ENCODE peak calls at places on chromosomes 3 and 15, in nine cellular contexts. P is adrenal gland; X is SJSA1; E is colonic mucosa; F is HCT116; R is CD8-positive, alpha-beta T cell; G is lower lobe of right lung; V is neuronal stem cell; Q is tibial artery. B is an unnamed sample.

GRCh38 chr3:64717872-64718613 is 30.2 kb upstream of the ADAMTS9 start:
- DNase-seq in P (no peak), X (no peak), E (no peak), F (no peak), R (no peak), G (no peak), V (no peak), Q (no peak), B (no peak)

GRCh38 chr15:40103864-40104271 is 4.8 kb downstream of the BMF start:
- DNase-seq in P (no peak), X (no peak), E (no peak), F (no peak), R (no peak), G (no peak), V (no peak), Q (no peak), B (no peak)

GRCh38 chr15:59300618-59301139 is 72.0 kb downstream of the MYO1E start:
- DNase-seq in P (no peak), X (no peak), E (no peak), F (no peak), R (no peak), G (no peak), V (no peak), Q (peak), B (no peak)

GRCh38 chr3:126133606-126134005 is 46.8 kb downstream of the ALDH1L1 start:
- DNase-seq in P (peak), X (no peak), E (peak), F (no peak), R (no peak), G (peak), V (no peak), Q (peak), B (peak)

GRCh38 chr3:112321867-112322652 is 10.9 kb upstream of the CD200 start:
- DNase-seq in P (no peak), X (no peak), E (peak), F (no peak), R (no peak), G (no peak), V (no peak), Q (no peak), B (no peak)

GRCh38 chr3:10771486-10772225 is 44.4 kb upstream of the SLC6A11 start:
- DNase-seq in P (no peak), X (no peak), E (no peak), F (no peak), R (no peak), G (no peak), V (no peak), Q (no peak), B (no peak)

GRCh38 chr3:58874795-58875194 is 175.0 kb downstream of the CFAP20DC start:
- DNase-seq in P (no peak), X (peak), E (no peak), F (peak), R (no peak), G (no peak), V (no peak), Q (no peak), B (no peak)

GRCh38 chr15:33148129-33148850 is 46.2 kb downstream of the FMN1 start:
- DNase-seq in P (no peak), X (no peak), E (no peak), F (no peak), R (no peak), G (no peak), V (no peak), Q (no peak), B (no peak)

GRCh38 chr3:194009019-194009418 is 126.9 kb upstream of the HES1 start:
- DNase-seq in P (no peak), X (no peak), E (no peak), F (no peak), R (no peak), G (no peak), V (no peak), Q (no peak), B (no peak)

DNA sequence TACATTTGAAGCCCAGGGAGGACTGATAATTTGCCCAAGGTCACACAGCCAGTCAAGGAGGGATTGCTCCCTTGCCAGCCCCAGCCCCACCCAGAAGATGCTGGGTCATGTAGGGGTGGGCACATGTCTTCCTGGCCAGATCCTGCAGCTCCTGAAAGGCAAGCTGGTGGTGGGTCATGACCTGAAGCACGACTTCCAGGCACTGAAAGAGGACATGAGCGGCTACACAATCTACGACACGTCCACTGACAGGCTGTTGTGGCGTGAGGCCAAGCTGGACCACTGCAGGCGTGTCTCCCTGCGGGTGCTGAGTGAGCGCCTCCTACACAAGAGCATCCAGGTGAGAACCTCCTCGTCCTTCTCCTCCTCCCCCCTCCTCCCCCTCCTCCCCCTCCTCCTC is 13.2 kb downstream of the ISG20 start:
- DNase-seq in P (no peak), X (no peak), E (peak), F (no peak), R (no peak), G (no peak), V (no peak), Q (peak), B (peak)
- H3K27ac ChIP-seq in P (no peak), X (no peak), E (no peak), F (no peak), R (no peak), G (no peak), V (no peak), Q (no peak), B (no peak)

GRCh38 chr3:120332646-120333045 is 16.5 kb downstream of the LRRC58 start:
- DNase-seq in P (no peak), X (no peak), E (no peak), F (no peak), R (no peak), G (no peak), V (no peak), Q (no peak), B (no peak)

GRCh38 chr3:120326784-120327183 is 22.4 kb downstream of the LRRC58 start:
- DNase-seq in P (no peak), X (no peak), E (no peak), F (no peak), R (no peak), G (no peak), V (no peak), Q (no peak), B (no peak)

DNA sequence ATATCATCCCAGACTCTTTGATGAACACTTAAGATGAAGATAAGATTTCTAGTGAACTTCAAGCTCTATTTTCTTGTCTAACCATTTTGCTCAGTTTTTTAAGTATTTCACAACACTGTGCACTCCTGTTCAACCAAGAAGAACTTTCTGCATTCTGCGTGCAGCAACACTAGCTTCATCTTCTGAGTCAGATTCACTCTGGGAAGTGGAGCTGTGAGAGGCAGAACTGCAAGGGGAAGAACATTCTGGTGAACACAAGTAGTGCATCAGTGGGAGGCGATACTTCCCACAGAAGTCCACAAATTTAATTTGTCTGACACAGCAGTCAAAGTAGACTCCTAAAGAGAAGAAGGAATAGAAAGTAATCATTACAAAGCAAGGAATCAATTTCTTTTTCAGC is 18.1 kb downstream of the LRRC58 start:
- DNase-seq in P (no peak), X (no peak), E (no peak), F (no peak), R (no peak), G (no peak), V (no peak), Q (no peak), B (no peak)
- H3K4me3 ChIP-seq in P (no peak), X (no peak), E (no peak), F (no peak), R (no peak), G (no peak), V (no peak), Q (no peak), B (no peak)

GRCh38 chr15:37788330-37788729 is 146.1 kb upstream of the TMCO5A start:
- DNase-seq in P (no peak), X (no peak), E (no peak), F (no peak), R (no peak), G (no peak), V (no peak), Q (no peak), B (no peak)

GRCh38 chr15:37791693-37792092 is 142.7 kb upstream of the TMCO5A start:
- DNase-seq in P (no peak), X (no peak), E (no peak), F (no peak), R (no peak), G (no peak), V (no peak), Q (no peak), B (no peak)

GRCh38 chr15:37788767-37789391 is 145.6 kb upstream of the TMCO5A start:
- DNase-seq in P (no peak), X (no peak), E (no peak), F (no peak), R (no peak), G (no peak), V (no peak), Q (no peak), B (no peak)

GRCh38 chr15:37789881-37790280 is 144.6 kb upstream of the TMCO5A start:
- DNase-seq in P (no peak), X (peak), E (no peak), F (no peak), R (no peak), G (no peak), V (no peak), Q (no peak), B (no peak)

DNA sequence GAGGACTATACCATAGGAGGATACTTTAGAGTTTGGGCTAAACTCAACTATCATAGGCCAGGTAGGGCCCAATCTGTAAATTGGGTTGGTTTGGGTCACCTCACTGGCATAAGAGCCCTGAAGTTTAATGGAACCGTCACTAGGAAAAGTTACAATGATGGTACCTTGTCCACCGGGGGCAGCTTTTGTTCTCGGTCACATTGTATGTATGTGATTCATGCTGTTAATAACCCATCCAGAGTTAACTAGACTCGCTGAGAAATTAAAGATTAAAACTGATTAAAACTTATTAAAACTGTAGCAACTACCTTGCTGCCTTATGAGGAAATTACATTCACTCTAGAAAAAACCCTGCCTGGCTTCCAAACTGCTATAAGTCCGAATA is 145.1 kb upstream of the TMCO5A start:
- DNase-seq in P (no peak), X (no peak), E (no peak), F (no peak), R (no peak), G (no peak), V (no peak), Q (no peak), B (no peak)
- H3K27ac ChIP-seq in P (no peak), X (no peak), E (no peak), F (peak), R (no peak), G (no peak), V (no peak), Q (no peak), B (no peak)

GRCh38 chr3:128074851-128075515 is 22.7 kb downstream of the SEC61A1 start:
- DNase-seq in P (peak), X (no peak), E (no peak), F (no peak), R (no peak), G (no peak), V (no peak), Q (no peak), B (peak)

GRCh38 chr3:128073807-128074206 is 21.6 kb downstream of the SEC61A1 start:
- DNase-seq in P (no peak), X (no peak), E (no peak), F (no peak), R (no peak), G (no peak), V (no peak), Q (no peak), B (no peak)

GRCh38 chr3:128076465-128076782 is 24.2 kb downstream of the SEC61A1 start:
- DNase-seq in P (no peak), X (no peak), E (no peak), F (no peak), R (no peak), G (peak), V (no peak), Q (no peak), B (no peak)

GRCh38 chr3:128076783-128077624 is 24.8 kb downstream of the SEC61A1 start:
- DNase-seq in P (no peak), X (no peak), E (no peak), F (no peak), R (no peak), G (peak), V (no peak), Q (no peak), B (peak)

DNA sequence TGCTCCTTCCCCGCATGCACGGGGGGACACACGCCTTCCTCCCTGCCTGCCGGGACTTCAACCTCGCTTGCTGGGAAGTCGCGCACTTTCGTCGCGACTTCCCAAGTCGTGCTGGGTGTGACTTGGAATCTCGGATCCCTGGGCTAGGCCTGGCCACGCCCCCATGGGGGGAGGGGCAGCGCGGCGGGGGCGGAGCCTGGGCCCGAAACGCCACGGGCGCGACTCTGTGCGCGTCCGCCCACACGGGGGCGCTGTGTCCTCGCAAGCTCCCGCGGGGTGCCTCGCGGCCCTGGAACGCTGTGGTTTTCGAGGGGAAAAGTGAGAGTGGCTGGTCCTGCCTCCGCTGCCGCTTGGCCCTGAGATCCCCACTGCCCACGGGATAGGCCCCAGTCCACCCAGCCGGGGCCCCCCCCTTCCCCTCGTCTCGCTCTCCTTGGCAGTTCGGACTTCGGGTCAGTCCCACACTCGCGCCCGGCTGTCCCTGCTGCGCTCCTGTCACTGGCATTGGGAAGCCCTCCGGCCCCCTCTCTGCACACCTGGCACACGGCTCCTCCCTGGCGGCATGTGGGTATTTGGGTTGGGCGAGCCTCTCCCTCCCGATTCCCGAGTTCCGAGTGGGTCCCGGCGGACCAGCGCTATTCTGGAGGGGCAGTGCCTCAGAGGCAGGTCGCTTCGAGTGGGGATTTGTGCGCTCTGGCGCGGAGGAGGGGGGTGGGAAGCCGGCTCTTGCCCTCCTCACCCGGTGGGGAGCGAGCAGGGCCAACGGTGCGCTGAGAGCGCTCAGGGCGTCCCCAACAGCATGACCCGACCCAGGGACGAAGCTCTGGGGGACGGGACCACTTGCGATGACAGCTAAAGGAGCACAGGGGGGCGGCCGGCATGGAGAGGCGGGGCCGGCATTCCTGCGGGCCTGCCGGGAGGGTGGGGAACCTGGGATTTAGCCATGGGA is 23.6 kb downstream of the SEC61A1 start:
- DNase-seq in P (peak), X (no peak), E (peak), F (peak), R (peak), G (peak), V (peak), Q (peak), B (peak)
- H3K4me3 ChIP-seq in P (no peak), X (no peak), E (peak), F (peak), R (peak), G (peak), V (no peak), Q (peak), B (peak)

GRCh38 chr3:177610677-177611654 is 413.7 kb upstream of the TBL1XR1 start:
- DNase-seq in P (no peak), X (no peak), E (peak), F (no peak), R (no peak), G (peak), V (no peak), Q (no peak), B (no peak)

GRCh38 chr3:177613901-177614300 is 416.6 kb upstream of the TBL1XR1 start:
- DNase-seq in P (no peak), X (no peak), E (no peak), F (no peak), R (no peak), G (no peak), V (no peak), Q (no peak), B (no peak)

GRCh38 chr3:177611781-177612389 is 414.6 kb upstream of the TBL1XR1 start:
- DNase-seq in P (no peak), X (no peak), E (no peak), F (no peak), R (no peak), G (no peak), V (no peak), Q (no peak), B (no peak)

GRCh38 chr3:177618873-177619771 is 421.8 kb upstream of the TBL1XR1 start:
- DNase-seq in P (no peak), X (peak), E (no peak), F (no peak), R (no peak), G (no peak), V (no peak), Q (no peak), B (no peak)

DNA sequence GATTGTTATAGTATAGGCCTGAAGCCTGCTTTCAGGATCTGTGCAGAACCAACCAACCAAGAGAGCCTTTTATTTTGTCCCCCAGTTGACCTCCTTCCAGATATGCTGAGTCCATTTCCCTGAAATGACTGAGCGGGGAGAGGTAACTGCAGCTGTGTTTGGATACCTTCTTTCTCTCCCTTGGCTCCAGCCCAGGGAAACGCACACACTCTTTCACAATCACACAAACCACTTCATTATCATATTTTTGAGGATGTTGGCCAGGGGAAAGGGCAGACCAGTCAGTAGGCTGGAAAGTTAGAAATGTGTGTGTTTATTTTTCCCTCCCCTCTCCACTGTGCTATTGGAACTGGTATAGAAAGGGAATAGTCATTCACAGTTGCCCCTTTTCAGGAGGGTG is 417.7 kb upstream of the TBL1XR1 start:
- DNase-seq in P (peak), X (no peak), E (peak), F (no peak), R (no peak), G (peak), V (no peak), Q (peak), B (no peak)
- H3K27ac ChIP-seq in P (peak), X (no peak), E (no peak), F (no peak), R (no peak), G (no peak), V (no peak), Q (no peak), B (no peak)

GRCh38 chr15:88741671-88742070 is 61.6 kb upstream of the ACAN start:
- DNase-seq in P (no peak), X (no peak), E (no peak), F (no peak), R (no peak), G (no peak), V (no peak), Q (no peak), B (no peak)

GRCh38 chr15:88739541-88739940 is 63.7 kb upstream of the ACAN start:
- DNase-seq in P (no peak), X (no peak), E (no peak), F (no peak), R (no peak), G (no peak), V (no peak), Q (no peak), B (no peak)

GRCh38 chr15:88740356-88740755 is 62.9 kb upstream of the ACAN start:
- DNase-seq in P (no peak), X (no peak), E (no peak), F (no peak), R (no peak), G (no peak), V (no peak), Q (no peak), B (no peak)

GRCh38 chr15:88742161-88742560 is 61.1 kb upstream of the ACAN start:
- DNase-seq in P (no peak), X (no peak), E (no peak), F (no peak), R (no peak), G (no peak), V (no peak), Q (no peak), B (no peak)

DNA sequence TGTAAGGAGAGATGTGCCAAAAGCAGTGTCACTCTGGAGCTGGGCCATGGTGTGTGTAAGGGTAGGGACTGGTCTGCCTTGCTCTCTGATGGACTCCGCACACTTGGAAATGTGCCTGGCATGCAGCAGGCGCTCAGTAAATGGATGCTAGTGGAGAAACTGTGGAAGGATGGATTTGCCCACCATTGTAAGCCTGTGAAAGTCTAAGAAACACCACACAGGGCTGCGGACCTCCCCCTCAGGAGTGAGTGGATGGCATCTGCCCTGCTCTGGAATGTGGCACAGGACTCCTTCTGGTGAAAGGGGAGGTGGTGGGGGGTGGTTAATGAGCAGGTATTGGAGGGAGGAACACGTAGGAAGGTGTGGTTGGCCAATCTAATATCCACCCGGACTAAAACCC is 62.2 kb upstream of the ACAN start:
- DNase-seq in P (no peak), X (no peak), E (no peak), F (no peak), R (no peak), G (no peak), V (no peak), Q (no peak), B (no peak)
- H3K4me3 ChIP-seq in P (no peak), X (no peak), E (no peak), F (no peak), R (no peak), G (no peak), V (no peak), Q (no peak), B (no peak)

DNA sequence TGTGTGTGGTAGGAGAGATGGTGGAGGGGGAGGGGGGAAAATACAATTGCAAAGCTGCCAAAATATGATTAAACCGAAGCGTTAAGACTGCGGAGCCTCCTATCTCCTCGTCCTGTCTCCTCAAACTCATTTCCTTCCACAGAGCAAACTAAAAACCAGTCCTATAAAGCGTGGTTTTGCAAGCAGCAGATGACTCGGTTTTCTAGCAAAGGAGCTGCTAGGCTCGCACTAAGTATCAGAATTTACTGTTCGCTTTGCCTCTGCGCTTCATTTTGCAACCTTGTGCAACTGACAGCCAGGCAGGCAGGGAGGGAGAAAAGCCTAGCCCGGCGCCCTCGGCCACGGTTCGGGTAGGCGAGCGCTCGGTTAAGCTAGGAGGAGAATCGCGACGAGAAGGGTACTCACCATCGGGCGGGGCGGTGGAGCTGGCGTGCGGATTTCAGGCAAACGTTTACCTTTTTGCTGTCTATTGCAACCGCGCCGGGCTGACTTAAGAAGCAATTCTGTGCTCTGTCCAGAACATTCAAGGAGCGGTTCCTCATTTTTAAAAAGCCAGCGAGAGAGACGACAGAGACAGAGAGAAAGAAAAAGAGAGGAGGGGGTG is 3.8 kb upstream of the NR2F2 start:
- DNase-seq in P (peak), X (no peak), E (peak), F (no peak), R (no peak), G (peak), V (no peak), Q (peak), B (no peak)
- H3K27ac ChIP-seq in P (peak), X (peak), E (peak), F (peak), R (no peak), G (peak), V (peak), Q (peak), B (peak)